ENCODE peak calls at places on chromosomes 16 and 17, in six cellular contexts. U is IMR-90, D is mesenchymal stem cell, G is H9, A is H1, J is trophoblast cell. B is an unnamed sample.

GRCh38 chr17:35088647-35088910 is 25.1 kb upstream of the RFFL start:
- DNase-seq in U (no peak), D (no peak), G (peak; percentile 80), A (peak; percentile 80), J (no peak), B (peak; percentile 8)

GRCh38 chr16:58000706-58001676 is at the start of gene USB1:
- DNase-seq in U (peak; percentile 73), D (peak; percentile 89), G (peak; percentile 94), A (peak; percentile 92), J (peak; percentile 93), B (peak; percentile 89)

GRCh38 chr16:67444259-67445125 is 13.6 kb downstream of the HSD11B2 start:
- DNase-seq in U (no peak), D (no peak), G (peak; percentile 63), A (no peak), J (no peak), B (no peak)

GRCh38 chr16:51243836-51244483 is 92.9 kb upstream of the SALL1 start:
- DNase-seq in U (peak; percentile 16), D (peak; percentile 19), G (no peak), A (no peak), J (no peak), B (no peak)

GRCh38 chr17:51439395-51440229 is 179.3 kb downstream of the UTP18 start:
- DNase-seq in U (no peak), D (no peak), G (no peak), A (no peak), J (no peak), B (no peak)

GRCh38 chr17:6455321-6455705 is 11.1 kb downstream of the PIMREG start:
- DNase-seq in U (peak; percentile 17), D (no peak), G (peak; percentile 81), A (peak; percentile 73), J (no peak), B (no peak)

GRCh38 chr17:82640046-82640445 is 8.2 kb downstream of the WDR45B start:
- DNase-seq in U (no peak), D (no peak), G (no peak), A (no peak), J (no peak), B (no peak)

GRCh38 chr17:15261063-15261817 is 3.9 kb downstream of the PMP22 start:
- DNase-seq in U (peak; percentile 60), D (peak; percentile 80), G (peak; percentile 75), A (no peak), J (no peak), B (peak; percentile 51)

GRCh38 chr16:51024703-51025102 is 126.4 kb downstream of the SALL1 start:
- DNase-seq in U (no peak), D (no peak), G (no peak), A (no peak), J (no peak), B (no peak)

DNA sequence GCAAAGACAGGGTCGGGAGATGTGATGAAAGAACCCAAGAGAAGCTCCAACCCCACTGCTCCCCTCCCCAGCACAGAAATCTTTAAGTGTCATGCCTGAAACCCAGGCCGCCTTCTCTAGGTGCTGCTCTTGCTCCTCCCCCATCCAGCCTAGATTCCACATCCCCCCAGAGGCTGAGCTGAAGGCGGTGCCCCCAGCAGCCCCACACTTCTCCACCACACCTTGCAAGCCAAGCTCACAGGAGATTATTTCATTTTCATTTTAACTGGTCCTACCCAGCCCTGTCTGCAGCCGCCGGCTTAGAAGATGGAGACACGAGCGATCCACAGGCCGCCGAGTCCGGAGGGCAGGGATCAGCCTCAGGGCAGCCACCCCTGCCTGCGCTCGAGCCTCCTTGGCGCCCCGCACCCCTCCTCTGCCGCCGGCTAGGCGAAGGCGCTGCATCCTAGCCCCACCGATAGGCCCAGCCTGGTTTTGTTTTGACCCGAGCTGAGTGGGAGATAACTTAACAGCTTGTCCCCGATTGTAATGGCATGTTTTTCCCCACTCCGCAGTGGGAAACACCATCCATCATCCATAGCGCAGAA is 125.4 kb downstream of the RBFOX3 start:
- DNase-seq in U (no peak), D (no peak), G (no peak), A (no peak), J (no peak), B (no peak)
- H3K14ac ChIP-seq in U (no peak overlapping the region), D (no peak overlapping the region), G (no peak overlapping the region), A (no peak overlapping the region), J (no peak overlapping the region), B (no peak overlapping the region)

GRCh38 chr16:89571636-89572035 is 3.9 kb upstream of the CPNE7 start:
- DNase-seq in U (no peak), D (no peak), G (no peak), A (no peak), J (no peak), B (no peak)
- H3K14ac ChIP-seq in U (no peak overlapping the region), D (no peak overlapping the region), G (no peak overlapping the region), A (no peak overlapping the region), J (no peak overlapping the region), B (peak overlapping the region; percentile 82)

GRCh38 chr16:90044111-90044551 is 24.9 kb upstream of the DBNDD1 start:
- DNase-seq in U (no peak), D (no peak), G (no peak), A (no peak), J (no peak), B (no peak)
- H3K14ac ChIP-seq in U (no peak overlapping the region), D (no peak overlapping the region), G (no peak overlapping the region), A (no peak overlapping the region), J (no peak overlapping the region), B (no peak overlapping the region)

GRCh38 chr17:61852857-61853256 is 10.5 kb downstream of the BRIP1 start:
- DNase-seq in U (no peak), D (no peak), G (no peak), A (no peak), J (no peak), B (no peak)

DNA sequence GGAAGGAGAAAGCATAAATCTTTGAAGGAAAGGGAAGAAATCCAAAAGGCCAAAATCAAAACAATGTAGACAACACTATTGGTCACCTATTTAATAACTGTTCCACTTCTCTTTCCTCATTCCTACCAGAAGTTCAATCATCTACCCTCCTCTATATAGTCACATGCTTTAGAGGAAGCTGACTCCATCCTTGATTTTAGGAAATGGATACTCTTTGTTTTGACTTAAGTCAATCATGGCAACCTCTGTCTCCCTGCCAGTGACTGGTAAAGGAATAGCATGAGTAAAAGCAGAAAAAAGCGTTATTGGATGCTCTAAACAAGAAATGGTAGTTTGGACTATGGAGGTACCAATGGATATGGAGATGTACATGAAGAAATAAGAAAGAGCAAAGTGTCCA is 7.2 kb downstream of the BRIP1 start:
- DNase-seq in U (no peak), D (no peak), G (no peak), A (no peak), J (no peak), B (no peak)
- H3K14ac ChIP-seq in U (no peak overlapping the region), D (no peak overlapping the region), G (no peak overlapping the region), A (no peak overlapping the region), J (no peak overlapping the region), B (no peak overlapping the region)

DNA sequence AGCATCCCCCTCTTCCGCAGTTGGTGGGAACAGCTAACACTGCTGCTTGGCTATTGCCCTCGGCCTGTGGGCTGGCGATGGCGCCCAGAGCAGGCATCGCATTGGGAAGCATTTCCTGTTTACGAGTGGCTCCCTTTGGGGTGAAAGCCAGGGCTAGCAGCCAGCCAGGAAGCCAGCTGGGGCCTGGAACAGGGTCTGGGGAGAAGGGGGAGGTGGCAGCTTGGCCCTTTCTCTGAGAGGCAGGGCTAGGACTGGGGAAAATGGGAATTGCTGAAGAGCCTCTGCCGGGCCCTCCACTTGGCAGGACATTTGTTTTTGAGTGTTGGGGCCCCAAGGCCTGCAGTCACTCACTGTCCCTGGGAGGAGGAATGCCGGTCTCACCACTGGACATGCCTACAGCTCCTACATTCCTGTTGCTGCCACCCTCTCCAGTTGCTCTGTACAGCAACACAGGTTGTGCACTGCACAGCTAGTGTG is 2.5 kb upstream of the MTSS2 start:
- DNase-seq in U (peak; percentile 59), D (peak; percentile 80), G (no peak), A (no peak), J (no peak), B (no peak)
- H3K14ac ChIP-seq in U (peak overlapping the region; percentile 96), D (no peak overlapping the region), G (no peak overlapping the region), A (no peak overlapping the region), J (peak overlapping the region; percentile 13), B (no peak overlapping the region)

GRCh38 chr16:74718741-74719610 is 18.3 kb upstream of the MLKL start:
- DNase-seq in U (no peak), D (no peak), G (no peak), A (no peak), J (no peak), B (no peak)
- H3K14ac ChIP-seq in U (no peak overlapping the region), D (no peak overlapping the region), G (no peak overlapping the region), A (no peak overlapping the region), J (no peak overlapping the region), B (no peak overlapping the region)

GRCh38 chr17:77160877-77161530 is 20.2 kb downstream of the SEC14L1 start:
- DNase-seq in U (no peak), D (no peak), G (no peak), A (no peak), J (no peak), B (no peak)
- H3K14ac ChIP-seq in U (no peak overlapping the region), D (no peak overlapping the region), G (no peak overlapping the region), A (no peak overlapping the region), J (no peak overlapping the region), B (no peak overlapping the region)

GRCh38 chr17:80133626-80133970 is 13.3 kb downstream of the EIF4A3 start:
- DNase-seq in U (no peak), D (no peak), G (peak; percentile 29), A (no peak), J (no peak), B (no peak)
- H3K14ac ChIP-seq in U (no peak overlapping the region), D (no peak overlapping the region), G (no peak overlapping the region), A (no peak overlapping the region), J (no peak overlapping the region), B (no peak overlapping the region)

DNA sequence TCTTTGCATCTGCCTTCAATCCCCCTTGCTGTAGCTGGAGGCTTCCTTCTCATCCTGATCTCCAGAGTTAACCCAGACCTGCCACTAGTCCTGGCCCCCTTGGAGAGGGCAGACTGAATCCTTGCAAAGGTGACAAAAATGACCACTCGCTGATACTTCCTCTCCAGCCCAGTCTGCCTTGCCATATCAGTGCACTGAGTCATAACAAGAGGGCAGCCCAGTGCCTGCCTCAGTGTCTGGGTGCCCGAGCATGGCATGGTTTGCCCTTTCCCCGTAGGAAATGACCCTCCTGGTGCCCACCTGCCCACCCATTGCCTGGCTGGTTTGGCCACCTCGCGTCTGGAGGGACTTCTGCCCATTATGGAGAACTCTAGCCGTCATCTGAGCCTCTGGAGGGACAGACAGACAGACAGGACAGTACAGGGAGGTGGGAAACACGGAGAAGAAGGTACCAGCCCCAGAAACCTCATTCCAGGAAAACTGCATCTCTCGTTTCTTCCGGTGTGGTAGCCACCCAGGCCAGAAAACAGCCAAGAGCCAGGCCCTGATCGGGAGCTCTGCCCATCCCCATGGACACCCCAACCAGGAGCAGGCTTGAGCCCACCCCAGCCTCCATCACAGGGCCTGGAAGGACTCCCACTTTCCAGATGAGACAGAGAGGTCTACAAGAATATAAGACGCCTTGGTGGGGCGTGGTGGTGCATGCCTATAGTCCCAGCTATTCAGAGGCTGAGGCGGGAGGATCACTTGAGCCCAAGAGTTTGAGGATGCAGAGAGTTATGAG is 71.5 kb downstream of the SCNN1B start:
- DNase-seq in U (no peak), D (no peak), G (no peak), A (no peak), J (no peak), B (no peak)
- H3K14ac ChIP-seq in U (no peak overlapping the region), D (no peak overlapping the region), G (no peak overlapping the region), A (no peak overlapping the region), J (no peak overlapping the region), B (no peak overlapping the region)

DNA sequence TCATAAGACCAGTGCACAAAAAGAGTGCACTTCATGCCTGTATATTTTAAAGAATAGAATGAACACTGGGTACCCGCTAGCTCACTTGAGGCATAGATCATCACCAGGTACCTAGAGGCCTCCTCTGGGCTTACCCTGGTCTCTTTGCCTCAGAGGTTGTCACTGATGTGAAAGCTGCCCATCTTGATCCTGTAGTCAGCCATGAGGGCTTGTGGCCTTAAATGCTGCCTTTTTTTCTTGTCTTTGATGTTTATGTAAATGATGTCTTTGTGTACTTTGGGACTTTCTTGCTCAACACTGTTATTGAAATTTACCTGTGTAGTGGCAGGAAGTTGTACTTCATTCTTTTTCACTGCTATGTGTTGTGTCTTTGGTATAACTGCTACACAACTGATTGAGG is 26.8 kb upstream of the SLC5A10 start:
- DNase-seq in U (no peak), D (no peak), G (no peak), A (no peak), J (no peak), B (no peak)
- H3K14ac ChIP-seq in U (no peak overlapping the region), D (no peak overlapping the region), G (no peak overlapping the region), A (no peak overlapping the region), J (no peak overlapping the region), B (no peak overlapping the region)